ENCODE peak calls at places on chromosome 16, in four cellular contexts. U, P, L and S are unnamed samples.

GRCh38 chr16:17364319-17365210 is 106.2 kb downstream of the XYLT1 start:
- DNase-seq in U (no peak), L (no peak), P (no peak), S (no peak)

GRCh38 chr16:31568577-31569359 is 41.1 kb downstream of the AHSP start:
- DNase-seq in P (no peak), L (no peak), U (no peak), S (peak; percentile 13)

GRCh38 chr16:76390476-76390875 is 113.3 kb downstream of the CNTNAP4 start:
- DNase-seq in P (no peak), U (no peak), L (no peak), S (no peak)

GRCh38 chr16:72995151-72995881 is 52.6 kb downstream of the ZFHX3 start:
- DNase-seq in P (peak; percentile 43), L (no peak), U (no peak), S (peak; percentile 73)

GRCh38 chr16:11497329-11497805 is 89.4 kb downstream of the LITAF start:
- DNase-seq in U (peak; percentile 66), L (peak; percentile 37), P (no peak), S (peak; percentile 50)

GRCh38 chr16:46730126-46730525 is 18.0 kb downstream of the MYLK3 start:
- DNase-seq in L (no peak), P (no peak), U (no peak), S (no peak)

GRCh38 chr16:74249281-74249680 is 47.3 kb upstream of the PSMD7 start:
- DNase-seq in P (no peak), U (no peak), L (no peak), S (no peak)

GRCh38 chr16:56847173-56847948 is 17.6 kb upstream of the SLC12A3 start:
- DNase-seq in P (no peak), L (no peak), U (no peak), S (no peak)

GRCh38 chr16:17313085-17313611 is 157.6 kb downstream of the XYLT1 start:
- DNase-seq in L (no peak), U (no peak), P (no peak), S (no peak)

GRCh38 chr16:20023190-20023589 is 50.5 kb downstream of the GPR139 start:
- DNase-seq in L (no peak), U (peak; percentile 32), P (no peak), S (no peak)

GRCh38 chr16:89118361-89119061 is 24.9 kb downstream of the ACSF3 start:
- DNase-seq in P (no peak), U (peak; percentile 77), L (no peak), S (peak; percentile 39)

DNA sequence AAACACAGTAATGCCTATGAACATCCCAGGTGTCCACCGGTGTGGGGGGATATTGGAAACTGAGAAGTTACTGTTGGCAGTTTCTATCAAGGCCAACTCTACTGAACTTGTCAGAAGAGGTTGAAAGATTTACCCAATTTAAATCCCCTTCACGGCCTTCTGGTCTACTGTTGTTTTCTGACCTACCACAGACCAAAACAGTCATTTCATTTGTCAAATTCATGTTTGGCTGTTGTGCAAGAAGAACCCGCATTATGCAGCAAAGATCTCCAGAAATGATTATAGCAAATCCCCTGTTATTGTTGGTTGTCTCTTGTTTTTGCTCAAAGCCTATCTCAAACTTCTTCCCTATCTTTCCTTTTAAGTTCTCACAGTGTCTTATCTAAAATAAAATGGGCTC is 73.1 kb upstream of the MAF start:
- DNase-seq in P (no peak), L (no peak), U (no peak), S (no peak)
- TF ChIP-seq NR2C2 in P (no peak), L (no peak), U (no peak), S (no peak)

GRCh38 chr16:301235-301634 is 18.3 kb downstream of the PDIA2 start:
- DNase-seq in P (no peak), U (no peak), L (no peak), S (no peak)

GRCh38 chr16:301950-302349 is 19.0 kb downstream of the PDIA2 start:
- DNase-seq in P (no peak), L (no peak), U (no peak), S (no peak)

GRCh38 chr16:305916-306315 is 23.0 kb downstream of the PDIA2 start:
- DNase-seq in P (no peak), L (no peak), U (no peak), S (no peak)

GRCh38 chr16:306911-307370 is 24.0 kb downstream of the PDIA2 start:
- DNase-seq in L (no peak), U (no peak), P (no peak), S (no peak)

GRCh38 chr16:303760-304505 is 21.0 kb downstream of the PDIA2 start:
- DNase-seq in L (no peak), P (no peak), U (no peak), S (no peak)
- TF ChIP-seq CTCF in L (no peak), P (peak; percentile 14), U (peak; percentile 40), S (no peak)

DNA sequence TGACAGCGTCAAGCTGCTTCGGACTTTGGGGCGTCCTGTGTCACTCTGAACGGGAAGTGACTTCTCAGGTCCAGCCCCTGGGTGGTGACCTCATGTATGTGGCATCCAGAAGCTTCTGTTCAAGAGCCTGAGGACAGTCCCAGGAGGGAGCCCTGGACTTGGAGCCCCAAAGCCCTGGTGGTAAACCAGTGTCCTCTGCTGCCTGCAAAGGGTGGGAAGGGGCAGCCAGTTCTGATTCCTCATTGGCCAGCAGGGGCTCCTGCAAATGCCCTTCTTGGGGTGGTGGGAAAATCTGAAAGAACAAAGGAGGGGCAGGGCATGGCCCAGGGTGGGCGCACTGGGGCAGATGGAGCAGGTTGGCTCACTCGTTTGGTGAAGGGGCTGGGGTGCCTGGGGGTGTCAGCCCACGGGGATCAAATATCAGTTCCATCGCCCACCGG is 1.6 kb downstream of the OSGIN1 start:
- DNase-seq in L (no peak), U (peak; percentile 85), P (no peak), S (no peak)
- TF ChIP-seq NR2C2 in L (no peak), U (no peak), P (peak; percentile 19), S (no peak)

DNA sequence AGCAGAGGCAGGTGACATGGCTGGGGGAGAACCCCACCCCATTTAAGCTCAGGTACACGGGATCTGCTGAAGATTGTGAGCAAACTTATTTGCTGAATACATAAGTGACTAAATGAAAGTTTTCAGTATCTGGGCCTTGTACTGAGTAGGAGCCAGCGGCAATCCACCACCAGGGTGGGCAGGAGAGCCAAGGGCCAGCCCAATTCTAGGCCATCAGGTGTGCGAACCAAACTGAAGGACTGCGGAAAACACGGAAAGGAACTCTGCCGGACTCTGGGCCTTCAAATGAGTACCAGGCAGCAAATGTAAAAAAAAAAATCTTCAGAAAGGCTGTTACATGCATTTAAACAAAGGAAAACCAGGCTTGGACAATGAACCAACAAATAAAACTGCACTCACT is 19.7 kb downstream of the ARHGAP17 start:
- DNase-seq in L (no peak), U (no peak), P (no peak), S (peak; percentile 39)
- TF ChIP-seq CTCF in L (no peak), U (peak; percentile 44), P (no peak), S (no peak)